ENCODE peak calls at places on chromosomes 12 and 14, in seven cellular contexts. D, O, P, K, N, E and T are unnamed samples. For H3K9me3, the result is how much of the 10 kb centered on the place peaks cover.

GRCh38 chr12:94793191-94793595 is 142.8 kb upstream of the TMCC3 start:
- DNase-seq in D (no peak), E (no peak), O (no peak), P (no peak), K (no peak), N (no peak), T (no peak)

GRCh38 chr14:66610154-66610563 is 102.2 kb downstream of the GPHN start:
- DNase-seq in E (no peak), D (peak), K (peak), O (peak), P (no peak), N (no peak), T (no peak)

GRCh38 chr14:54333511-54333910 is 63.3 kb upstream of the CDKN3 start:
- DNase-seq in D (no peak), K (no peak), E (no peak), P (no peak), O (no peak), N (no peak), T (no peak)

GRCh38 chr12:11822071-11822818 is 172.8 kb downstream of the ETV6 start:
- DNase-seq in N (no peak), K (peak), P (no peak), E (peak), O (peak), D (peak), T (peak)

GRCh38 chr12:39722511-39722910 is 102.9 kb upstream of the ABCD2 start:
- DNase-seq in E (no peak), K (no peak), P (no peak), N (no peak), O (no peak), D (no peak), T (no peak)

GRCh38 chr14:68945585-68946289 is 33.4 kb downstream of the ACTN1 start:
- DNase-seq in P (no peak), D (no peak), N (no peak), K (no peak), E (no peak), O (no peak), T (no peak)

GRCh38 chr12:100675432-100675831 is 101.9 kb downstream of the GAS2L3 start:
- DNase-seq in E (no peak), N (peak), D (no peak), O (no peak), K (no peak), P (no peak), T (no peak)

GRCh38 chr12:106248849-106249371 is 1.1 kb upstream of the CKAP4 start:
- DNase-seq in D (peak), K (peak), P (no peak), E (peak), O (peak), N (no peak), T (no peak)

GRCh38 chr14:104897286-104898194 is 27.1 kb upstream of the PLD4 start:
- DNase-seq in O (no peak), K (no peak), E (no peak), N (no peak), P (peak), D (no peak), T (no peak)

GRCh38 chr12:112017041-112017440 is 3.8 kb downstream of the ERP29 start:
- DNase-seq in P (no peak), N (no peak), K (no peak), O (no peak), E (no peak), D (no peak), T (no peak)

GRCh38 chr12:110600254-110600653 is 13.7 kb upstream of the TCTN1 start:
- DNase-seq in N (no peak), D (peak), P (no peak), E (no peak), O (peak), K (peak), T (no peak)

GRCh38 chr12:49750027-49750977 is 8.9 kb downstream of the TMBIM6 start:
- DNase-seq in N (no peak), K (peak), E (no peak), P (no peak), O (no peak), D (no peak), T (no peak)

GRCh38 chr14:56145965-56146364 is 27.8 kb downstream of the PELI2 start:
- DNase-seq in O (no peak), D (no peak), P (no peak), K (no peak), N (no peak), E (no peak), T (no peak)

GRCh38 chr14:53126705-53127104 is 26.4 kb downstream of the DDHD1 start:
- DNase-seq in P (no peak), D (no peak), K (no peak), N (no peak), E (no peak), O (no peak), T (no peak)

GRCh38 chr14:53127151-53127550 is 26.0 kb downstream of the DDHD1 start:
- DNase-seq in P (no peak), N (no peak), K (no peak), E (no peak), O (no peak), D (no peak), T (no peak)

GRCh38 chr14:53128303-53128702 is 24.8 kb downstream of the DDHD1 start:
- DNase-seq in O (no peak), D (no peak), E (no peak), K (no peak), P (no peak), N (no peak), T (no peak)

GRCh38 chr14:53128706-53129105 is 24.4 kb downstream of the DDHD1 start:
- DNase-seq in E (no peak), P (no peak), D (no peak), K (no peak), N (no peak), O (no peak), T (no peak)

DNA sequence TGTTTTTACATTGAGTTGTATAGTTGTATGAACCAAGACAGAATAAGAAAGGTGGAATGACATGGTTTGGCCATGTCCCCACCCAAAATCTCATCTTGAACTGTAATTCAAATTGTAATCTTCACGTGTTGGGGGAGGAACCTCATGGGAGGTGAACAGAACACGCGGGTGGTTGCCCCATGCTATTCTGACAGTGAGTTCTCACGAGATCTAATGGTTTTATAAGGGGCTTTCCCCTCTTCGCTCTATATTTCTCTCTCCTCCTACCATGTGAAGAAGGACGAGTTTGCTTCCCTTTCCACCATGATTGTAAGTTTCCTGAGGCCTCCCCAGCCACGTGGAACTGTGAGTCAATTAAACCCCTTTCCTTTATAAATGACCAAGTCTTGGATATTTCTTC is 25.3 kb downstream of the DDHD1 start:
- DNase-seq in O (no peak), N (no peak), E (no peak), P (no peak), D (no peak), K (no peak), T (no peak)
- H3K9me3 ChIP-seq in O (under half), N (under half), E (under half), P (under half), D (under half), K (under half), T (under half)

GRCh38 chr12:34349673-34349961 is 327.3 kb downstream of the ALG10 start:
- DNase-seq in O (no peak), E (no peak), P (no peak), N (no peak), K (no peak), D (no peak), T (no peak)

GRCh38 chr12:34348836-34349672 is 326.8 kb downstream of the ALG10 start:
- DNase-seq in D (no peak), P (no peak), E (no peak), N (no peak), O (no peak), K (no peak), T (no peak)

GRCh38 chr12:34346372-34347034 is 324.2 kb downstream of the ALG10 start:
- DNase-seq in K (no peak), N (no peak), P (no peak), D (no peak), E (no peak), O (no peak), T (no peak)

GRCh38 chr12:34347367-34347766 is 325.1 kb downstream of the ALG10 start:
- DNase-seq in D (no peak), P (no peak), K (no peak), O (no peak), E (no peak), N (no peak), T (no peak)

GRCh38 chr12:34348064-34348463 is 325.8 kb downstream of the ALG10 start:
- DNase-seq in P (no peak), N (no peak), O (no peak), K (no peak), D (no peak), E (no peak), T (no peak)
- H3K9me3 ChIP-seq in P (under half), N (under half), O (under half), K (under half), D (under half), E (under half), T (under half)

DNA sequence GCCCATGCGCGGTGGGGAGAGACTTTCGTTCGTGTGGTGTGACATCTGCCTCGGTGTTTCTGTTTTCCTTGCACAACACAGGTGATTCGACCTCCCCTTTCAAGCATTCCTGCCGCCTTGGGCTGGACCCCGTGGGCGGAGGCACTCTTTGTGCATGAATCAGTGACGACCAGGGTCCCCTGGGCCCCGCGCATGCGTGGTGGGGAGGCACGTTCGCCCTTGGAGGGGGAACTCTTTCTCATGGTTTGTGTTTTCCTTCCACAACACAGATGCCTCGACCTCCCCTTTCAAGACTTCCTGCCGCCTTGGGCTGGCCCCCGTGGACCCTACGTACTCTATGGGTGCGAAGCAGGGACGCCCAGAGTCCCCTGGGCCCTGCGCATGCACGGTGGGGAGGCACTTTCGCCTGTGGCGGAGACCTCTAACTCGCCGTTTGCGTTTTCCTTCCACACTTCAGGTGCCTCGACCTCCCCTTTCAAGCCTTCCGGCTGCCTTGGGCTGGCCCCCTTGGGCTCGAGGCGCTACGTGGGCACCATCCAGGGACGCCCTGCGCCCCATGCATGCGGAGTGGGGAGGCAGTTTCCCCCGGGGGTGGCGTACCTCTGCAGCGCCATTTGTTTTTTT is 340.9 kb downstream of the ALG10 start:
- DNase-seq in E (no peak), P (no peak), N (no peak), K (no peak), D (no peak), O (no peak), T (no peak)
- H3K9me3 ChIP-seq in E (under half), P (under half), N (under half), K (under half), D (under half), O (under half), T (under half)

GRCh38 chr14:43285575-43285974 is 1221.5 kb downstream of the FSCB start:
- DNase-seq in E (no peak), P (no peak), K (no peak), N (no peak), D (no peak), O (no peak), T (no peak)
- H3K9me3 ChIP-seq in E (under half), P (under half), K (under half), N (under half), D (under half), O (under half), T (under half)

GRCh38 chr12:126212827-126213226 is 1147.6 kb downstream of the AACS start:
- DNase-seq in N (no peak), O (no peak), E (no peak), K (no peak), P (no peak), D (no peak), T (no peak)
- H3K9me3 ChIP-seq in N (under half), O (under half), E (under half), K (under half), P (under half), D (under half), T (under half)